ENCODE peak calls at places on chromosomes 13 and 19, in eight cellular contexts. L is AG09309, E is IMR-90, R is suprapubic skin, N is tibial nerve, B is heart left ventricle, Y is HFF-Myc, H is thoracic aorta. S is an unnamed sample.

GRCh38 chr19:54418030-54418929 is 3.0 kb downstream of the TTYH1 start:
- DNase-seq in E (peak; percentile 19), N (no peak), R (no peak), Y (no peak), B (no peak), H (no peak), L (no peak), S (peak; percentile 2)

GRCh38 chr13:91045351-91046034 is 302.0 kb upstream of the MIR17HG start:
- DNase-seq in H (no peak), L (no peak), E (no peak), B (no peak), N (no peak), R (no peak), Y (no peak), S (no peak)

GRCh38 chr19:33134571-33135041 is 2.7 kb downstream of the WDR88 start:
- DNase-seq in H (no peak), Y (no peak), R (no peak), E (no peak), L (no peak), B (no peak), N (no peak), S (no peak)

GRCh38 chr19:19321143-19321577 is 531 bp downstream of the MAU2 start:
- DNase-seq in H (no peak), N (no peak), R (no peak), B (no peak), E (no peak), L (no peak), Y (no peak), S (no peak)

GRCh38 chr19:16945762-16946465 is 57.1 kb downstream of the F2RL3 start:
- DNase-seq in Y (no peak), H (no peak), L (no peak), E (no peak), B (no peak), R (peak; percentile 23), N (no peak), S (no peak)

GRCh38 chr19:52992109-52993004 is 21.4 kb upstream of the ERVV-1 start:
- DNase-seq in E (no peak), L (no peak), N (no peak), H (no peak), Y (no peak), B (peak; percentile 37), R (no peak), S (no peak)

GRCh38 chr13:106374631-106375030 is 160.8 kb downstream of the EFNB2 start:
- DNase-seq in E (no peak), N (no peak), H (no peak), L (no peak), B (no peak), R (no peak), Y (no peak), S (no peak)

GRCh38 chr13:18943721-18944391 is 237.8 kb downstream of the TUBA3C start:
- DNase-seq in H (no peak), R (no peak), B (no peak), E (no peak), N (no peak), L (no peak), Y (no peak), S (no peak)

GRCh38 chr13:70237131-70237530 is 128.9 kb upstream of the KLHL1 start:
- DNase-seq in R (no peak), L (no peak), E (no peak), N (no peak), Y (no peak), H (no peak), B (no peak), S (no peak)

GRCh38 chr19:1942934-1943555 is 2.1 kb downstream of the CSNK1G2 start:
- DNase-seq in E (no peak), L (no peak), H (no peak), Y (no peak), B (no peak), N (no peak), R (no peak), S (no peak)

GRCh38 chr19:29858000-29858596 is 46.3 kb downstream of the CCNE1 start:
- DNase-seq in H (no peak), Y (no peak), E (no peak), R (no peak), L (no peak), N (no peak), B (no peak), S (no peak)

DNA sequence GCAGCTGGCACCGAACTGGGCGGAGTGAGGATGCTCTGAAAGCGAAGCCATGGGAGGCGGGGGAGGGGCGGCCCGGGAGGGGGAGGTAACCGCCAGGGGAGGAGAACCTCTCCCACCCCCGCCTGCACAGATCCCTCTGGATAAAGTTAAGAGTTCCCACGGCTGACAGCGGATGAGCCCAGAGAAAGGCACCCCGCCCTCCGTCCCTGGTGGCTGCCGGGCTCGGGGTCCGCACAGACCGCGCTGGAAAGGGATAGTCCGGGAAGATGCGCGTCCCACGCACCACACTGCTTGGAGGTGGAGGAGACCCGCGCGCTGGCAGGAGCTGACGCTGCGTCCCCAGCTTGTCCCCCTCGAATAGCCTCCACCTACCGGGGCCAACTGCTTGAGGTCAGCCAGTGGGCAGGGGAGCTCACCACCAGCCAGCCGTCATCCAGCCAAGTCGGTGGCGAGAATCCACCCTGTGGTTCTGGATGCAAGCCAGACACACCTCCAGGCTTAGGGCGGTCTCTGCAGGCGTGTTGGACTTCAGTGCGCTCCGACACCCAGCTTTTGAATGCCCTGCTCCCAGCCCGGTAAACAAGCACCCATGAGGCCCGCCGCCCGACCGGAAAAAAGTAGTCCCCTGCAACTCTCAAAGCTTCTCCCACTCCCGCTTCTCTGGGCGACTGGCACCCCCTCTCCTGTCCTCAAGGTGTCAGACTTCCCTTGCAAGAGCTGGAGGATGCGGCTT is at the start of gene TRPC4:
- DNase-seq in L (peak; percentile 62), E (peak; percentile 59), N (no peak), Y (peak; percentile 22), B (peak; percentile 69), H (no peak), R (no peak), S (no peak)
- TF ChIP-seq CTCF in L (peak; percentile 80), E (peak; percentile 47), N (no peak), Y (peak; percentile 51), B (peak; percentile 14), H (no peak), R (no peak), S (peak; percentile 66)

GRCh38 chr13:33351324-33351723 is 65.8 kb upstream of the STARD13 start:
- DNase-seq in B (no peak), R (no peak), N (no peak), H (no peak), E (peak; percentile 64), L (peak; percentile 38), Y (no peak), S (no peak)

GRCh38 chr13:33349996-33350826 is 64.7 kb upstream of the STARD13 start:
- DNase-seq in B (peak; percentile 60), Y (no peak), L (no peak), H (no peak), E (peak; percentile 39), R (no peak), N (peak; percentile 25), S (no peak)

GRCh38 chr13:33348366-33348765 is 62.8 kb upstream of the STARD13 start:
- DNase-seq in H (no peak), N (no peak), B (no peak), L (peak; percentile 68), R (no peak), Y (no peak), E (peak; percentile 85), S (peak; percentile 71)

GRCh38 chr13:33347866-33348265 is 62.3 kb upstream of the STARD13 start:
- DNase-seq in R (no peak), Y (no peak), E (no peak), B (no peak), H (no peak), N (no peak), L (no peak), S (no peak)

DNA sequence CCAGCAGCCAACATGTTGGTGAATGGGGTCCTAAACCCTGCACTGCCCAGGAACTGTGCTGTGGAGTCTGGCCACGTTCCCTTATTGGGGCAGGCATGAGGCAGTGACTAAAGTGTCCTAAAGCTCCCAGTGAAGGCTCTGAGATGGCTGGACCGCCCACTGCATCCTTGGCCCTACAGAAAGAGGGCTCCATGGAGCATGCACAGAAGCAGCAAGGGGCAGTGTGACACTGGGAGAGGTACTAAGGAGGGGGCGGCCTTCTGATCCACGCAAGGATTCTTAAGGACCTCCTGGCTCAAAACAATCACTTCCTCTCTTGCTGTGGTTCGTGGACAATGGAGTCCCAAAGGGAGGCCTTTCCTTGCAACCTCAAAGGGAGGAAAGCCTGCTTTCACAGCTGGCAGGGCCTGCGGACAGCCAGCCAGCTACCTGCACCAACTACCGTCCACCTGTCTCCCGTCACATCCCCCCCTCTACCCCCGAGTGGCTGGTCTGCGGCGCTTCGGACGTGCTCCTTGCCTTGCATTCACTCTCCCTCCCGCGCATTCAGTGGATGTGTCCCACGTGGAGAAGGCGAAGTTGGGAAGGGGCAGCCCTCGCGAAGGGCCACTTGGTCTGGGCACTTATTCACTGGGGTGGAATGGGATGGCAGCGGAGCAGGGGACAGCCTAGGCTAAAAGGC is 63.9 kb upstream of the STARD13 start:
- DNase-seq in Y (no peak), E (no peak), N (no peak), H (no peak), B (peak; percentile 40), R (no peak), L (no peak), S (no peak)
- H3K4me3 ChIP-seq in Y (peak overlapping the region; percentile 62), E (peak overlapping the region; percentile 97), N (peak overlapping the region; percentile 78), H (peak overlapping the region; percentile 83), B (peak overlapping the region; percentile 90), R (peak overlapping the region; percentile 80), L (peak overlapping the region; percentile 72), S (peak overlapping the region; percentile 82)

GRCh38 chr19:38564981-38565685 is 52.6 kb downstream of the MAP4K1 start:
- DNase-seq in B (no peak), R (no peak), N (no peak), E (no peak), H (no peak), L (no peak), Y (no peak), S (no peak)

GRCh38 chr19:38565686-38566105 is 52.1 kb downstream of the MAP4K1 start:
- DNase-seq in R (no peak), B (peak; percentile 34), N (no peak), H (no peak), Y (no peak), E (no peak), L (no peak), S (no peak)

GRCh38 chr19:38571682-38572081 is 46.1 kb downstream of the MAP4K1 start:
- DNase-seq in H (no peak), L (no peak), N (no peak), E (no peak), Y (no peak), R (no peak), B (no peak), S (no peak)

DNA sequence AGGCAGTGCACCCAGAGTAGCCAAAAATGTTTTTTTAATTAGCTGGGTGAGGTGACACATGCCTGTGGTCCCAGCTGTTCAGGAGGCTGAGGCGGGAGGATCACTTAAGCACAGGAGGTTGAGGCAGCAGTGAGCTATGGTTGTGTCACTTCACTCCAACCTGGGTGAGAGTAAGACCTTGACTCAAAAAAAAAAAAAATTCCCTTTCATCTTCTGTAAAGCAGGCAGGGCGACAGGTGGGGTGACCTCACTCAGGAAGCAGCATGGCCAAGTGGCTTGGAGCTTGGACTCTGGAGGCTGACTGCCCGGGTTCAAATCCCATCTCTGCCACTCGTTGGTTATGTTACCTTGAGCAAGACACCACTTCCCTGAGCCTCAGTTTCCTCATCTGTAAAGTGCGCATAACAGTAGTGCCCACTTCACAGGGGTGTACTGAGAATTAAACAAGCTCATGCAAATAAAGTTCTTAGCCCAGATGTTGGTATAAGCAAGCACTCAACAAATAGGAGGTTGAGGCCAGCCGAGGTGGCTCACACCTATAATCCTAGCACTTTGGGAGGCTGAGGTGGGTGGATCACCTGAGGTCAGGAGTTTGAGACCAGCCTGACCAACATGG is 48.3 kb downstream of the MAP4K1 start:
- DNase-seq in R (no peak), E (no peak), H (no peak), Y (no peak), L (no peak), B (no peak), N (no peak), S (no peak)
- TF ChIP-seq CTCF in R (no peak), E (no peak), H (no peak), Y (no peak), L (no peak), B (no peak), N (no peak), S (no peak)

GRCh38 chr13:113417836-113418721 is 35.2 kb downstream of the ADPRHL1 start:
- DNase-seq in N (no peak), H (no peak), B (no peak), Y (no peak), R (no peak), L (no peak), E (no peak), S (no peak)
- H3K4me3 ChIP-seq in N (no peak overlapping the region), H (no peak overlapping the region), B (no peak overlapping the region), Y (no peak overlapping the region), R (no peak overlapping the region), L (no peak overlapping the region), E (no peak overlapping the region), S (no peak overlapping the region)

S was measured in BJ.